ENCODE peak calls at places on chromosomes 7 and 10, in nine cellular contexts. T, G, D, U, N, A, F, W and S are unnamed samples.

GRCh38 chr10:30189254-30189583 is 129.8 kb upstream of the JCAD start:
- DNase-seq in T (no peak), G (no peak), D (no peak), U (no peak), N (no peak), A (no peak), F (no peak), W (no peak), S (no peak)

GRCh38 chr7:115249080-115249479 is 327.2 kb downstream of the MDFIC start:
- DNase-seq in T (peak; percentile 47), G (no peak), D (no peak), U (no peak), N (no peak), A (no peak), F (no peak), W (peak; percentile 24), S (no peak)

GRCh38 chr7:90910136-90910535 is 314.0 kb downstream of the CDK14 start:
- DNase-seq in T (no peak), G (no peak), D (no peak), U (no peak), N (no peak), A (no peak), F (no peak), W (peak; percentile 28), S (no peak)

GRCh38 chr10:4384254-4384653 is 441.8 kb upstream of the AKR1E2 start:
- DNase-seq in T (no peak), G (no peak), D (peak; percentile 34), U (no peak), N (no peak), A (no peak), F (no peak), W (peak; percentile 84), S (no peak)

GRCh38 chr10:5416981-5417380 is 4.6 kb downstream of the NET1 start:
- DNase-seq in T (peak; percentile 3), G (no peak), D (no peak), U (no peak), N (peak; percentile 28), A (no peak), F (no peak), W (no peak), S (no peak)

GRCh38 chr10:17880596-17880995 is 71.1 kb upstream of the SLC39A12 start:
- DNase-seq in T (no peak), G (no peak), D (no peak), U (no peak), N (no peak), A (no peak), F (no peak), W (no peak), S (no peak)

GRCh38 chr7:20019757-20020432 is 197.3 kb downstream of the MACC1 start:
- DNase-seq in T (no peak), G (no peak), D (no peak), U (no peak), N (peak; percentile 4), A (no peak), F (no peak), W (no peak), S (no peak)

GRCh38 chr7:12709731-12710502 is 22.5 kb downstream of the ARL4A start:
- DNase-seq in T (no peak), G (no peak), D (peak; percentile 83), U (no peak), N (no peak), A (no peak), F (no peak), W (peak; percentile 68), S (peak; percentile 47)

GRCh38 chr7:14899065-14899464 is 3.5 kb downstream of the DGKB start:
- DNase-seq in T (peak; percentile 88), G (no peak), D (peak; percentile 47), U (no peak), N (no peak), A (no peak), F (no peak), W (peak; percentile 47), S (no peak)